ENCODE peak calls at places on chromosomes 1 and 21, in eight cellular contexts. One of them, this sample, is unnamed.

GRCh38 chr1:100265562-100265930 is 470 bp upstream of the RTCA start:
- DNase-seq in choroid plexus epithelial cell: peak; percentile 69
- DNase-seq in CD14-positive monocyte: no peak
- DNase-seq in SIG-M5: no peak
- DNase-seq in sciatic nerve: no peak
- DNase-seq in EL: no peak
- DNase-seq in ovary: no peak
- DNase-seq in stromal cell of bone marrow: no peak
- DNase-seq in this sample: no peak

GRCh38 chr1:177517556-177517955 is 346.8 kb downstream of the BRINP2 start:
- DNase-seq in choroid plexus epithelial cell: peak; percentile 35
- DNase-seq in CD14-positive monocyte: no peak
- DNase-seq in SIG-M5: no peak
- DNase-seq in sciatic nerve: no peak
- DNase-seq in EL: peak; percentile 24
- DNase-seq in ovary: no peak
- DNase-seq in stromal cell of bone marrow: no peak
- DNase-seq in this sample: no peak

GRCh38 chr1:240508950-240509349 is 103.0 kb downstream of the GREM2 start:
- DNase-seq in choroid plexus epithelial cell: no peak
- DNase-seq in CD14-positive monocyte: no peak
- DNase-seq in SIG-M5: no peak
- DNase-seq in sciatic nerve: no peak
- DNase-seq in EL: peak; percentile 30
- DNase-seq in ovary: no peak
- DNase-seq in stromal cell of bone marrow: no peak
- DNase-seq in this sample: no peak

GRCh38 chr1:50977575-50978143 is 7.6 kb downstream of the CDKN2C start:
- DNase-seq in choroid plexus epithelial cell: peak; percentile 20
- DNase-seq in CD14-positive monocyte: no peak
- DNase-seq in SIG-M5: no peak
- DNase-seq in sciatic nerve: peak; percentile 67
- DNase-seq in EL: peak; percentile 73
- DNase-seq in ovary: peak; percentile 86
- DNase-seq in stromal cell of bone marrow: no peak
- DNase-seq in this sample: peak; percentile 17

GRCh38 chr1:15027515-15027948 is 126.0 kb upstream of the TMEM51 start:
- DNase-seq in choroid plexus epithelial cell: peak; percentile 62
- DNase-seq in CD14-positive monocyte: no peak
- DNase-seq in SIG-M5: no peak
- DNase-seq in sciatic nerve: peak; percentile 81
- DNase-seq in EL: peak; percentile 68
- DNase-seq in ovary: peak; percentile 84
- DNase-seq in stromal cell of bone marrow: peak; percentile 41
- DNase-seq in this sample: peak; percentile 70

GRCh38 chr1:178575611-178576331 is 62.9 kb downstream of the TEX35 start:
- DNase-seq in choroid plexus epithelial cell: peak; percentile 44
- DNase-seq in CD14-positive monocyte: no peak
- DNase-seq in SIG-M5: no peak
- DNase-seq in sciatic nerve: no peak
- DNase-seq in EL: no peak
- DNase-seq in ovary: no peak
- DNase-seq in stromal cell of bone marrow: no peak
- DNase-seq in this sample: no peak

GRCh38 chr1:203769505-203770343 is 4.7 kb downstream of the LAX1 start:
- DNase-seq in choroid plexus epithelial cell: peak; percentile 83
- DNase-seq in CD14-positive monocyte: peak; percentile 94
- DNase-seq in SIG-M5: peak; percentile 95
- DNase-seq in sciatic nerve: no peak
- DNase-seq in EL: peak; percentile 89
- DNase-seq in ovary: peak; percentile 66
- DNase-seq in stromal cell of bone marrow: peak; percentile 78
- DNase-seq in this sample: no peak

GRCh38 chr21:45433911-45434644 is 29.1 kb downstream of the COL18A1 start:
- DNase-seq in choroid plexus epithelial cell: peak; percentile 46
- DNase-seq in CD14-positive monocyte: no peak
- DNase-seq in SIG-M5: no peak
- DNase-seq in sciatic nerve: no peak
- DNase-seq in EL: no peak
- DNase-seq in ovary: no peak
- DNase-seq in stromal cell of bone marrow: no peak
- DNase-seq in this sample: no peak

GRCh38 chr21:26049803-26050202 is 120.8 kb downstream of the APP start:
- DNase-seq in choroid plexus epithelial cell: no peak
- DNase-seq in CD14-positive monocyte: no peak
- DNase-seq in SIG-M5: no peak
- DNase-seq in sciatic nerve: no peak
- DNase-seq in EL: no peak
- DNase-seq in ovary: no peak
- DNase-seq in stromal cell of bone marrow: no peak
- DNase-seq in this sample: no peak

GRCh38 chr1:171984850-171985485 is 143.7 kb downstream of the DNM3 start:
- DNase-seq in choroid plexus epithelial cell: peak; percentile 58
- DNase-seq in CD14-positive monocyte: no peak
- DNase-seq in SIG-M5: no peak
- DNase-seq in sciatic nerve: no peak
- DNase-seq in EL: peak; percentile 35
- DNase-seq in ovary: no peak
- DNase-seq in stromal cell of bone marrow: peak; percentile 16
- DNase-seq in this sample: no peak

GRCh38 chr1:14866841-14867626 is 268.5 kb downstream of the KAZN start:
- DNase-seq in choroid plexus epithelial cell: peak; percentile 22
- DNase-seq in CD14-positive monocyte: no peak
- DNase-seq in SIG-M5: no peak
- DNase-seq in sciatic nerve: no peak
- DNase-seq in EL: no peak
- DNase-seq in ovary: no peak
- DNase-seq in stromal cell of bone marrow: no peak
- DNase-seq in this sample: no peak

GRCh38 chr1:204858381-204858821 is 12.3 kb upstream of the NFASC start:
- DNase-seq in choroid plexus epithelial cell: no peak
- DNase-seq in CD14-positive monocyte: no peak
- DNase-seq in SIG-M5: no peak
- DNase-seq in sciatic nerve: no peak
- DNase-seq in EL: no peak
- DNase-seq in ovary: no peak
- DNase-seq in stromal cell of bone marrow: no peak
- DNase-seq in this sample: no peak

GRCh38 chr1:247180581-247180980 is 8.8 kb upstream of the ZNF124 start:
- DNase-seq in choroid plexus epithelial cell: no peak
- DNase-seq in CD14-positive monocyte: no peak
- DNase-seq in SIG-M5: no peak
- DNase-seq in sciatic nerve: no peak
- DNase-seq in EL: peak; percentile 49
- DNase-seq in ovary: no peak
- DNase-seq in stromal cell of bone marrow: no peak
- DNase-seq in this sample: no peak

GRCh38 chr1:221230605-221231004 is 351.4 kb downstream of the HLX start:
- DNase-seq in choroid plexus epithelial cell: no peak
- DNase-seq in CD14-positive monocyte: no peak
- DNase-seq in SIG-M5: no peak
- DNase-seq in sciatic nerve: no peak
- DNase-seq in EL: no peak
- DNase-seq in ovary: no peak
- DNase-seq in stromal cell of bone marrow: peak; percentile 62
- DNase-seq in this sample: no peak

GRCh38 chr1:184418955-184419733 is 32.3 kb downstream of the C1orf21 start:
- DNase-seq in choroid plexus epithelial cell: no peak
- DNase-seq in CD14-positive monocyte: no peak
- DNase-seq in SIG-M5: no peak
- DNase-seq in sciatic nerve: no peak
- DNase-seq in EL: peak; percentile 25
- DNase-seq in ovary: no peak
- DNase-seq in stromal cell of bone marrow: no peak
- DNase-seq in this sample: no peak

GRCh38 chr1:111475706-111476105 is 1.9 kb downstream of the C1orf162 start:
- DNase-seq in choroid plexus epithelial cell: no peak
- DNase-seq in CD14-positive monocyte: no peak
- DNase-seq in SIG-M5: no peak
- DNase-seq in sciatic nerve: no peak
- DNase-seq in EL: no peak
- DNase-seq in ovary: no peak
- DNase-seq in stromal cell of bone marrow: no peak
- DNase-seq in this sample: peak; percentile 63

GRCh38 chr1:51768971-51769601 is 109.4 kb downstream of the NRDC start:
- DNase-seq in choroid plexus epithelial cell: peak; percentile 89
- DNase-seq in CD14-positive monocyte: peak; percentile 47
- DNase-seq in SIG-M5: no peak
- DNase-seq in sciatic nerve: no peak
- DNase-seq in EL: peak; percentile 61
- DNase-seq in ovary: no peak
- DNase-seq in stromal cell of bone marrow: peak; percentile 44
- DNase-seq in this sample: no peak